ENCODE peak calls at places on chromosomes 7 and 10, in eight cellular contexts. Q is epithelial cell of proximal tubule, A is thoracic aorta, F is right lobe of liver, L is fibroblast of pulmonary artery, G is coronary artery, I is astrocyte of the spinal cord, M is AG04450. B is an unnamed sample.

GRCh38 chr7:33530664-33531063 is 374.7 kb upstream of the BMPER start:
- DNase-seq in Q (no peak), A (no peak), F (no peak), L (no peak), G (no peak), I (no peak), M (no peak), B (no peak)

GRCh38 chr7:50196719-50197118 is 103.7 kb upstream of the ZPBP start:
- DNase-seq in Q (no peak), A (no peak), F (no peak), L (no peak), G (no peak), I (no peak), M (no peak), B (no peak)

GRCh38 chr10:104925232-104925851 is 284.3 kb downstream of the SORCS3 start:
- DNase-seq in Q (no peak), A (no peak), F (no peak), L (peak; percentile 19), G (no peak), I (peak; percentile 26), M (no peak), B (no peak)

GRCh38 chr10:102175415-102175814 is 23.2 kb downstream of the NOLC1 start:
- DNase-seq in Q (no peak), A (no peak), F (no peak), L (peak; percentile 19), G (no peak), I (peak; percentile 38), M (peak; percentile 37), B (peak; percentile 31)

GRCh38 chr10:2619927-2620326 is 447.4 kb upstream of the PFKP start:
- DNase-seq in Q (no peak), A (no peak), F (no peak), L (no peak), G (no peak), I (no peak), M (no peak), B (no peak)

GRCh38 chr7:30029696-30030095 is 1.5 kb downstream of the PLEKHA8 start:
- DNase-seq in Q (no peak), A (no peak), F (no peak), L (no peak), G (no peak), I (no peak), M (no peak), B (no peak)

GRCh38 chr7:45708046-45708950 is 134.1 kb downstream of the ADCY1 start:
- DNase-seq in Q (no peak), A (no peak), F (peak; percentile 28), L (no peak), G (peak; percentile 50), I (no peak), M (no peak), B (no peak)

GRCh38 chr10:58972576-58973234 is 203.7 kb upstream of the PHYHIPL start:
- DNase-seq in Q (no peak), A (no peak), F (no peak), L (no peak), G (no peak), I (no peak), M (no peak), B (no peak)

GRCh38 chr10:51937736-51938135 is 238.3 kb upstream of the CSTF2T start:
- DNase-seq in Q (no peak), A (no peak), F (no peak), L (peak; percentile 70), G (no peak), I (peak; percentile 60), M (peak; percentile 41), B (peak; percentile 68)

GRCh38 chr10:36504752-36505151 is 620.6 kb upstream of the ANKRD30A start:
- DNase-seq in Q (no peak), A (no peak), F (no peak), L (peak; percentile 16), G (no peak), I (no peak), M (no peak), B (no peak)

GRCh38 chr10:84845628-84846261 is 517.4 kb downstream of the CCSER2 start:
- DNase-seq in Q (no peak), A (no peak), F (peak; percentile 50), L (no peak), G (no peak), I (no peak), M (no peak), B (no peak)

GRCh38 chr7:428387-428786 is 91.3 kb downstream of the PDGFA start:
- DNase-seq in Q (no peak), A (no peak), F (no peak), L (no peak), G (no peak), I (no peak), M (no peak), B (no peak)

GRCh38 chr10:4214912-4215311 is 429.9 kb upstream of the KLF6 start:
- DNase-seq in Q (no peak), A (no peak), F (no peak), L (no peak), G (no peak), I (no peak), M (no peak), B (no peak)

GRCh38 chr7:41047789-41048191 is 655.1 kb downstream of the INHBA start:
- DNase-seq in Q (no peak), A (no peak), F (no peak), L (peak; percentile 54), G (no peak), I (peak; percentile 26), M (no peak), B (peak; percentile 54)

GRCh38 chr10:70890917-70891431 is 2.6 kb upstream of the PCBD1 start:
- DNase-seq in Q (no peak), A (no peak), F (peak; percentile 82), L (peak; percentile 16), G (no peak), I (no peak), M (no peak), B (no peak)

GRCh38 chr10:78491812-78492211 is 458.1 kb downstream of the RPS24 start:
- DNase-seq in Q (no peak), A (no peak), F (no peak), L (no peak), G (no peak), I (no peak), M (no peak), B (no peak)

GRCh38 chr10:21953585-21954057 is 49.9 kb downstream of the DNAJC1 start:
- DNase-seq in Q (no peak), A (no peak), F (no peak), L (peak; percentile 79), G (no peak), I (peak; percentile 65), M (no peak), B (no peak)

GRCh38 chr10:22606164-22606614 is 108.2 kb downstream of the PIP4K2A start:
- DNase-seq in Q (no peak), A (no peak), F (no peak), L (no peak), G (no peak), I (peak; percentile 45), M (no peak), B (no peak)

GRCh38 chr7:151806204-151806603 is 70.7 kb downstream of the PRKAG2 start:
- DNase-seq in Q (peak; percentile 12), A (no peak), F (no peak), L (peak; percentile 8), G (no peak), I (no peak), M (no peak), B (no peak)

GRCh38 chr10:4043897-4044296 is 258.9 kb upstream of the KLF6 start:
- DNase-seq in Q (no peak), A (no peak), F (no peak), L (peak; percentile 29), G (no peak), I (no peak), M (no peak), B (no peak)

DNA sequence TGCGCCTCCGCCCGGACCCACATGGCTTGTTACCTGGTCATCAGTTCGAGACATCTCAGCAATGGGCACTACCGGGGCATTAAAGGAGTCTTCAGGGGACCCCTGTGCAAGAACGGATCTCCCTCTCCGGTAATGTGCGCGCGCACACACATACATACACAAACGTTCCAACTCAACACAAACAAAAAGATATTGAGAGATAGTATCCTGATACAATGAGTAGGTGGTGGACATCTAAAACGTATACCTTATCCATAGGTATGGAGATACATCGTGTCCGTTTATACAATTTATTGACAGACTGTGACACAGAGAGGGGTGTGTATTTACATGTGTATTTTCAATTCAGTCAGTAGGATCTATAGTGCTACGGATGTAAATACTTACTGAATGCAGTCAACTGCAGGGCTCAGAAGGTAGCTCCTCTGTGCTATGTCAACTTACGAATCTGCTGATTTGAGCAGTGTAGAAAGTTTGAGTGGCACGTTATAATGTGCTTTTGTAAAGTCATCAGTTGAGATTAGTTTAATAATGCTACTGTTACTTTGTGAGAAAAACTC is 536 bp downstream of the ZNF804B start:
- DNase-seq in Q (no peak), A (no peak), F (no peak), L (no peak), G (no peak), I (peak; percentile 4), M (no peak), B (no peak)
- H3K4me3 ChIP-seq in Q (peak overlapping the region; percentile 43), A (no peak overlapping the region), F (no peak overlapping the region), L (no peak overlapping the region), G (peak overlapping the region; percentile 70), I (no peak overlapping the region), M (no peak overlapping the region), B (peak overlapping the region; percentile 20)

GRCh38 chr10:87507879-87508278 is 3.2 kb downstream of the MINPP1 start:
- DNase-seq in Q (no peak), A (no peak), F (no peak), L (no peak), G (no peak), I (no peak), M (no peak), B (no peak)
- H3K4me3 ChIP-seq in Q (peak overlapping the region; percentile 17), A (no peak overlapping the region), F (no peak overlapping the region), L (no peak overlapping the region), G (no peak overlapping the region), I (no peak overlapping the region), M (no peak overlapping the region), B (no peak overlapping the region)

GRCh38 chr10:27256790-27257189 is 16.2 kb upstream of the ACBD5 start:
- DNase-seq in Q (no peak), A (no peak), F (no peak), L (no peak), G (no peak), I (no peak), M (no peak), B (no peak)

GRCh38 chr10:27258838-27259532 is 18.4 kb upstream of the ACBD5 start:
- DNase-seq in Q (no peak), A (no peak), F (no peak), L (no peak), G (no peak), I (no peak), M (no peak), B (no peak)

GRCh38 chr10:27256299-27256698 is 15.7 kb upstream of the ACBD5 start:
- DNase-seq in Q (no peak), A (no peak), F (no peak), L (no peak), G (no peak), I (no peak), M (no peak), B (no peak)

DNA sequence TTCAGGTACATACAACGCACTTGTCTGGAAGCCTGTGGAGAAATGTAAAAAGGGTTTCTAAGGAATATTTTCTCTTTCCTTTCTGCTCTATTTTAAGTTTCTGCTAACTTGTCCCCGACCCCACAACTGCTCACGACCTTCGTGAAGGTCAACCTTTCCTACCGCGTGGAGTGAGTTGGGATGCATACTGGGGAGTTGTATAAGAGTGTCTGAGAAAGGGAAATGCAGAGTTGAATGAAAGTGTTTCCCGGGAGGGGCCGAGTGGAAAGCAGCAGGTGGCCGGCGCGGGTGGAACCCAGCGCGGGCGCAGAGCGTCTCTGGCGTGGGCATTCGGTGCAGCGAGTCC is 17.9 kb upstream of the ACBD5 start:
- DNase-seq in Q (no peak), A (no peak), F (no peak), L (no peak), G (no peak), I (no peak), M (no peak), B (no peak)
- H3K4me3 ChIP-seq in Q (peak overlapping the region; percentile 54), A (peak overlapping the region; percentile 66), F (peak overlapping the region; percentile 34), L (peak overlapping the region; percentile 32), G (peak overlapping the region; percentile 78), I (peak overlapping the region; percentile 43), M (peak overlapping the region; percentile 45), B (peak overlapping the region; percentile 43)

GRCh38 chr7:4862156-4862555 is 326 bp upstream of the PAPOLB start:
- DNase-seq in Q (no peak), A (no peak), F (no peak), L (no peak), G (peak; percentile 16), I (no peak), M (no peak), B (no peak)
- H3K4me3 ChIP-seq in Q (no peak overlapping the region), A (peak overlapping the region; percentile 57), F (no peak overlapping the region), L (peak overlapping the region; percentile 51), G (peak overlapping the region; percentile 65), I (peak overlapping the region; percentile 27), M (no peak overlapping the region), B (peak overlapping the region; percentile 33)

B was measured in skeletal muscle cell.